ENCODE peak calls at places on chromosomes 7 and 10, in five cellular contexts. One of them, this sample, is unnamed.

GRCh38 chr7:135147341-135147898 is 452 bp upstream of the TMEM140 start:
- DNase-seq in A673: no peak
- DNase-seq in left ventricle myocardium inferior: no peak
- DNase-seq in CD8-positive, alpha-beta T cell: no peak
- DNase-seq in IMR-90: peak; percentile 37
- DNase-seq in this sample: no peak

GRCh38 chr10:50788951-50789904 is 49.5 kb downstream of the ASAH2B start:
- DNase-seq in CD8-positive, alpha-beta T cell: no peak
- DNase-seq in A673: peak; percentile 80
- DNase-seq in left ventricle myocardium inferior: no peak
- DNase-seq in IMR-90: peak; percentile 42
- DNase-seq in this sample: no peak

GRCh38 chr7:45661302-45661995 is 87.3 kb downstream of the ADCY1 start:
- DNase-seq in CD8-positive, alpha-beta T cell: no peak
- DNase-seq in IMR-90: no peak
- DNase-seq in left ventricle myocardium inferior: no peak
- DNase-seq in A673: no peak
- DNase-seq in this sample: no peak

GRCh38 chr7:33933611-33934281 is 28.4 kb downstream of the BMPER start:
- DNase-seq in A673: peak; percentile 53
- DNase-seq in CD8-positive, alpha-beta T cell: no peak
- DNase-seq in IMR-90: peak; percentile 92
- DNase-seq in left ventricle myocardium inferior: no peak
- DNase-seq in this sample: no peak

GRCh38 chr7:91898240-91898992 is 17.9 kb upstream of the MTERF1 start:
- DNase-seq in A673: no peak
- DNase-seq in IMR-90: no peak
- DNase-seq in CD8-positive, alpha-beta T cell: no peak
- DNase-seq in left ventricle myocardium inferior: no peak
- DNase-seq in this sample: no peak

GRCh38 chr10:61634711-61635110 is 28.0 kb upstream of the CABCOCO1 start:
- DNase-seq in left ventricle myocardium inferior: no peak
- DNase-seq in IMR-90: peak; percentile 58
- DNase-seq in CD8-positive, alpha-beta T cell: no peak
- DNase-seq in A673: no peak
- DNase-seq in this sample: no peak

GRCh38 chr7:17991866-17992648 is 35.6 kb downstream of the PRPS1L1 start:
- DNase-seq in A673: no peak
- DNase-seq in CD8-positive, alpha-beta T cell: peak; percentile 5
- DNase-seq in left ventricle myocardium inferior: no peak
- DNase-seq in IMR-90: no peak
- DNase-seq in this sample: no peak

GRCh38 chr10:110616493-110617033 is 27.6 kb upstream of the RBM20 start:
- DNase-seq in IMR-90: no peak
- DNase-seq in CD8-positive, alpha-beta T cell: no peak
- DNase-seq in A673: no peak
- DNase-seq in left ventricle myocardium inferior: no peak
- DNase-seq in this sample: no peak

GRCh38 chr7:1843271-1843861 is 173.3 kb downstream of the ELFN1 start:
- DNase-seq in left ventricle myocardium inferior: no peak
- DNase-seq in IMR-90: peak; percentile 12
- DNase-seq in CD8-positive, alpha-beta T cell: no peak
- DNase-seq in A673: peak; percentile 67
- DNase-seq in this sample: peak; percentile 13

GRCh38 chr7:75921479-75921878 is 6.5 kb downstream of the POR start:
- DNase-seq in CD8-positive, alpha-beta T cell: no peak
- DNase-seq in A673: no peak
- DNase-seq in left ventricle myocardium inferior: no peak
- DNase-seq in IMR-90: no peak
- DNase-seq in this sample: no peak

GRCh38 chr7:115680921-115681320 is 349.6 kb downstream of the TFEC start:
- DNase-seq in A673: no peak
- DNase-seq in left ventricle myocardium inferior: no peak
- DNase-seq in IMR-90: no peak
- DNase-seq in CD8-positive, alpha-beta T cell: no peak
- DNase-seq in this sample: no peak

GRCh38 chr10:80582561-80582960 is 44.9 kb downstream of the SH2D4B start:
- DNase-seq in CD8-positive, alpha-beta T cell: no peak
- DNase-seq in left ventricle myocardium inferior: no peak
- DNase-seq in IMR-90: no peak
- DNase-seq in A673: no peak
- DNase-seq in this sample: no peak

GRCh38 chr10:98226508-98227144 is 41.4 kb downstream of the LOXL4 start:
- DNase-seq in left ventricle myocardium inferior: no peak
- DNase-seq in IMR-90: no peak
- DNase-seq in A673: no peak
- DNase-seq in CD8-positive, alpha-beta T cell: no peak
- DNase-seq in this sample: no peak

GRCh38 chr7:1986366-1987083 is 246.2 kb downstream of the MAD1L1 start:
- DNase-seq in CD8-positive, alpha-beta T cell: peak; percentile 41
- DNase-seq in A673: no peak
- DNase-seq in IMR-90: no peak
- DNase-seq in left ventricle myocardium inferior: no peak
- DNase-seq in this sample: no peak

GRCh38 chr7:36868727-36869411 is 144.6 kb upstream of the AOAH start:
- DNase-seq in CD8-positive, alpha-beta T cell: no peak
- DNase-seq in left ventricle myocardium inferior: no peak
- DNase-seq in A673: no peak
- DNase-seq in IMR-90: no peak
- DNase-seq in this sample: no peak

GRCh38 chr10:96454184-96454583 is 59.5 kb downstream of the TLL2 start:
- DNase-seq in left ventricle myocardium inferior: no peak
- DNase-seq in IMR-90: no peak
- DNase-seq in A673: no peak
- DNase-seq in CD8-positive, alpha-beta T cell: no peak
- DNase-seq in this sample: no peak

GRCh38 chr7:156949541-156950380 is at the start of gene NOM1:
- DNase-seq in left ventricle myocardium inferior: peak; percentile 92
- DNase-seq in CD8-positive, alpha-beta T cell: peak; percentile 95
- DNase-seq in A673: peak; percentile 93
- DNase-seq in IMR-90: peak; percentile 74
- DNase-seq in this sample: peak; percentile 90

GRCh38 chr10:62581351-62581750 is 207.2 kb downstream of the ZNF365 start:
- DNase-seq in left ventricle myocardium inferior: no peak
- DNase-seq in CD8-positive, alpha-beta T cell: no peak
- DNase-seq in A673: no peak
- DNase-seq in IMR-90: no peak
- DNase-seq in this sample: no peak

GRCh38 chr10:95964786-95965185 is 57.0 kb downstream of the CC2D2B start:
- DNase-seq in left ventricle myocardium inferior: no peak
- DNase-seq in IMR-90: no peak
- DNase-seq in CD8-positive, alpha-beta T cell: no peak
- DNase-seq in A673: peak; percentile 26
- DNase-seq in this sample: no peak

GRCh38 chr10:13140627-13141190 is 20.6 kb upstream of the MCM10 start:
- DNase-seq in IMR-90: no peak
- DNase-seq in left ventricle myocardium inferior: no peak
- DNase-seq in CD8-positive, alpha-beta T cell: no peak
- DNase-seq in A673: no peak
- DNase-seq in this sample: no peak

GRCh38 chr7:127448566-127448965 is 56.1 kb upstream of the ZNF800 start:
- DNase-seq in A673: no peak
- DNase-seq in CD8-positive, alpha-beta T cell: no peak
- DNase-seq in left ventricle myocardium inferior: no peak
- DNase-seq in IMR-90: no peak
- DNase-seq in this sample: no peak

GRCh38 chr7:121442845-121443244 is 46.7 kb upstream of the FAM3C start:
- DNase-seq in CD8-positive, alpha-beta T cell: no peak
- DNase-seq in A673: no peak
- DNase-seq in left ventricle myocardium inferior: no peak
- DNase-seq in IMR-90: no peak
- DNase-seq in this sample: no peak

GRCh38 chr10:92573798-92574544 is at the start of gene IDE:
- DNase-seq in IMR-90: peak; percentile 88
- DNase-seq in A673: peak; percentile 89
- DNase-seq in left ventricle myocardium inferior: peak; percentile 90
- DNase-seq in CD8-positive, alpha-beta T cell: peak; percentile 73
- DNase-seq in this sample: peak; percentile 95

GRCh38 chr10:101875068-101875688 is 31.6 kb upstream of the KCNIP2 start:
- DNase-seq in IMR-90: no peak
- DNase-seq in left ventricle myocardium inferior: no peak
- DNase-seq in A673: no peak
- DNase-seq in CD8-positive, alpha-beta T cell: no peak
- DNase-seq in this sample: no peak

GRCh38 chr7:99326408-99326782 is 697 bp downstream of the ARPC1A start:
- DNase-seq in left ventricle myocardium inferior: no peak
- DNase-seq in IMR-90: no peak
- DNase-seq in CD8-positive, alpha-beta T cell: no peak
- DNase-seq in A673: no peak
- DNase-seq in this sample: no peak

GRCh38 chr7:99324966-99325596 is 617 bp upstream of the ARPC1A start:
- DNase-seq in left ventricle myocardium inferior: no peak
- DNase-seq in A673: peak; percentile 17
- DNase-seq in IMR-90: no peak
- DNase-seq in CD8-positive, alpha-beta T cell: no peak
- DNase-seq in this sample: no peak

GRCh38 chr7:99331002-99331401 is 5.3 kb downstream of the ARPC1A start:
- DNase-seq in IMR-90: no peak
- DNase-seq in left ventricle myocardium inferior: no peak
- DNase-seq in A673: no peak
- DNase-seq in CD8-positive, alpha-beta T cell: no peak
- DNase-seq in this sample: no peak

GRCh38 chr7:99324559-99324958 is 1.1 kb upstream of the ARPC1A start:
- DNase-seq in IMR-90: no peak
- DNase-seq in left ventricle myocardium inferior: no peak
- DNase-seq in A673: no peak
- DNase-seq in CD8-positive, alpha-beta T cell: no peak
- DNase-seq in this sample: no peak

GRCh38 chr7:99325597-99326407 is at the start of gene ARPC1A:
- DNase-seq in A673: peak; percentile 95
- DNase-seq in CD8-positive, alpha-beta T cell: peak; percentile 92
- DNase-seq in IMR-90: peak; percentile 91
- DNase-seq in left ventricle myocardium inferior: peak; percentile 90
- DNase-seq in this sample: peak; percentile 92
- H3K4me1 ChIP-seq in A673: peaks cover 4% of the 10 kb centered on the region
- H3K4me1 ChIP-seq in CD8-positive, alpha-beta T cell: peaks cover 45% of the 10 kb centered on the region
- H3K4me1 ChIP-seq in IMR-90: peaks cover 2% of the 10 kb centered on the region
- H3K4me1 ChIP-seq in left ventricle myocardium inferior: peaks cover 77% of the 10 kb centered on the region
- H3K4me1 ChIP-seq in this sample: peaks cover 23% of the 10 kb centered on the region

GRCh38 chr7:78473902-78474301 is 675.3 kb downstream of the PHTF2 start:
- DNase-seq in A673: no peak
- DNase-seq in IMR-90: no peak
- DNase-seq in CD8-positive, alpha-beta T cell: no peak
- DNase-seq in left ventricle myocardium inferior: no peak
- DNase-seq in this sample: no peak

GRCh38 chr7:78476851-78477405 is 678.4 kb downstream of the PHTF2 start:
- DNase-seq in left ventricle myocardium inferior: no peak
- DNase-seq in IMR-90: no peak
- DNase-seq in A673: no peak
- DNase-seq in CD8-positive, alpha-beta T cell: no peak
- DNase-seq in this sample: no peak

GRCh38 chr7:78472519-78472918 is 673.9 kb downstream of the PHTF2 start:
- DNase-seq in left ventricle myocardium inferior: no peak
- DNase-seq in A673: no peak
- DNase-seq in CD8-positive, alpha-beta T cell: no peak
- DNase-seq in IMR-90: peak; percentile 93
- DNase-seq in this sample: no peak

DNA sequence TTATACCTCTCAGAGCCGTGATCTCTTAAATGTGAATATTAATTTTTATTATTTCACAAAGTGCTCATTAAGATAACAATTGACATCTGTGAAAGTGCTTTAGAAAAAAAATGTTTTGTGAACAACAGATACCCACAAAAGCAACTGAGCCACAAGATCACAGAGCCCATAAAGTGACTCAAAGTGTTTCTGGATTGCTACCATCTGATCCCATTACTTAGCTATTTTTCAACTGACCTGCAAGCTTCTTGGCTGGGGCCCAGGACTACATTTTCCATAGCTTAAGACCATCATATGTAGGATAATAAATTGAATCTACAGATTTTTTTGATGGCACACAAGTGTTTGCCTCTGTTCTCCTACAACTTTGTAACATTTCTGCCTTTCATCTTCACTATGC is 674.4 kb downstream of the PHTF2 start:
- DNase-seq in CD8-positive, alpha-beta T cell: no peak
- DNase-seq in IMR-90: peak; percentile 63
- DNase-seq in left ventricle myocardium inferior: no peak
- DNase-seq in A673: no peak
- DNase-seq in this sample: no peak
- H3K4me1 ChIP-seq in CD8-positive, alpha-beta T cell: no peaks in the 10 kb centered on the region
- H3K4me1 ChIP-seq in IMR-90: peaks cover 5% of the 10 kb centered on the region
- H3K4me1 ChIP-seq in left ventricle myocardium inferior: no peaks in the 10 kb centered on the region
- H3K4me1 ChIP-seq in A673: no peaks in the 10 kb centered on the region
- H3K4me1 ChIP-seq in this sample: no peaks in the 10 kb centered on the region

DNA sequence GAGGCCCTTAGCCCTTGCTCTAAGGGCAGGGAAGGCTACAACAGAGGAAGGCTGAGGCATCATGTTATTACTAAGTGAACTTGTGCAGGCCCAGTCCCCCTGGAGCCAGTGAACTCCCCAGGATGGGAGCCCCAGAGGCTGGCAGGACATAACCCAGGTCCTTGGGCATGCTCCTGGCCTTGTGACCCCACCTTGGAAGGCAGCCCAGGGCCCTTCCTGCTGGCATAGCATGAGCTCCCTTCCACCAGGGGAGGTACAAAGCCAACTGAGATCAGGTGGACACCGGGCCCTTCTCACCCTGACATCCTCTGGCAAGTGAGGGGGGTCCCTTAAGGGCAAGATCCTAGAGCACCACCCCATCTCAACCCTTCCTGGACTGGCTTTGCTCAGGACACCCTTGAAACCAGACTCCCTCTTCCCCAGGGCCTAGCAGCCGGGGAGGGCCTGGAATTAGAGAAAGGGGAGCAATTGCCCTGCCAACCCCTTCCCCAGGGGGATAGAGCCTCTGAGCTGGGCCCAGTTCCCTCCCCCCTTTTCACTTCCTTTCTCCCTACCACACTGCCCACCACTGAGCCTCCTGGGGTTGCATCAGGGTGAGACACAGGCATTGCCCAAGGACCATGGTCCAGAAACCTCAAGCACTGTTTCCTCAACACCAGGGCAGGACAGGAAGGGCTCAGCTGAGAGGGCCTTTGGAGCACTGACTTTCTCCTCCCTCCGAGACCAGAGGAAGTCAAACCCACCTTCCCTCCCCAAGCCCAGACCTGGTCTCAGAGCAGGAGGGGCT is 1.8 kb upstream of the VSIR start:
- DNase-seq in IMR-90: no peak
- DNase-seq in A673: no peak
- DNase-seq in left ventricle myocardium inferior: peak; percentile 46
- DNase-seq in CD8-positive, alpha-beta T cell: no peak
- DNase-seq in this sample: peak; percentile 44
- H3K4me1 ChIP-seq in IMR-90: peaks cover 25% of the 10 kb centered on the region
- H3K4me1 ChIP-seq in A673: no peaks in the 10 kb centered on the region
- H3K4me1 ChIP-seq in left ventricle myocardium inferior: peaks cover 61% of the 10 kb centered on the region
- H3K4me1 ChIP-seq in CD8-positive, alpha-beta T cell: peaks cover 49% of the 10 kb centered on the region
- H3K4me1 ChIP-seq in this sample: peaks cover 56% of the 10 kb centered on the region

GRCh38 chr10:6542999-6543430 is 37.1 kb downstream of the PRKCQ start:
- DNase-seq in CD8-positive, alpha-beta T cell: peak; percentile 60
- DNase-seq in IMR-90: no peak
- DNase-seq in left ventricle myocardium inferior: no peak
- DNase-seq in A673: no peak
- DNase-seq in this sample: no peak

GRCh38 chr10:6537704-6538103 is 42.4 kb downstream of the PRKCQ start:
- DNase-seq in CD8-positive, alpha-beta T cell: no peak
- DNase-seq in IMR-90: no peak
- DNase-seq in left ventricle myocardium inferior: peak; percentile 43
- DNase-seq in A673: no peak
- DNase-seq in this sample: no peak

GRCh38 chr10:6543431-6544005 is 36.6 kb downstream of the PRKCQ start:
- DNase-seq in A673: no peak
- DNase-seq in CD8-positive, alpha-beta T cell: peak; percentile 47
- DNase-seq in left ventricle myocardium inferior: no peak
- DNase-seq in IMR-90: no peak
- DNase-seq in this sample: no peak
- H3K4me1 ChIP-seq in A673: no peaks in the 10 kb centered on the region
- H3K4me1 ChIP-seq in CD8-positive, alpha-beta T cell: peaks cover 63% of the 10 kb centered on the region
- H3K4me1 ChIP-seq in left ventricle myocardium inferior: no peaks in the 10 kb centered on the region
- H3K4me1 ChIP-seq in IMR-90: no peaks in the 10 kb centered on the region
- H3K4me1 ChIP-seq in this sample: no peaks in the 10 kb centered on the region

This sample was measured in heart left ventricle.